ENCODE peak calls at places on chromosome 6, in ten cellular contexts. O is suprapubic skin; Z is tibial artery; B is CD4-positive, alpha-beta memory T cell; E is left ventricle myocardium inferior; Y is CD8-positive, alpha-beta memory T cell; A is iPS DF 6.9; G is mesendoderm; V is PC-9; I is astrocyte. S is an unnamed sample. For H3K4me1, the result is how much of the 10 kb centered on the place peaks cover.

GRCh38 chr6:18861182-18861581 is 474.0 kb downstream of the RNF144B start:
- DNase-seq in O (no peak), Z (no peak), B (no peak), E (no peak), Y (no peak), A (no peak), G (no peak), V (no peak), I (no peak), S (no peak)

GRCh38 chr6:1579096-1579495 is 30.6 kb upstream of the FOXC1 start:
- DNase-seq in O (no peak), Z (no peak), B (no peak), E (no peak), Y (no peak), A (no peak), G (no peak), V (no peak), I (no peak), S (no peak)

GRCh38 chr6:75167851-75168250 is 38.0 kb downstream of the COL12A1 start:
- DNase-seq in O (no peak), Z (no peak), B (no peak), E (no peak), Y (no peak), A (no peak), G (peak), V (no peak), I (no peak), S (no peak)

GRCh38 chr6:118551063-118551672 is 3.1 kb downstream of the PLN start:
- DNase-seq in O (no peak), Z (no peak), B (peak), E (no peak), Y (peak), A (no peak), G (peak), V (peak), I (peak), S (no peak)

GRCh38 chr6:26329763-26330511 is 35.1 kb upstream of the BTN3A2 start:
- DNase-seq in O (no peak), Z (no peak), B (peak), E (no peak), Y (peak), A (no peak), G (peak), V (peak), I (peak), S (no peak)

GRCh38 chr6:42168650-42169049 is 4.5 kb upstream of the GUCA1A start:
- DNase-seq in O (no peak), Z (no peak), B (no peak), E (no peak), Y (no peak), A (no peak), G (no peak), V (no peak), I (no peak), S (no peak)

GRCh38 chr6:3226422-3227362 is 761 bp downstream of the TUBB2B start:
- DNase-seq in O (no peak), Z (no peak), B (peak), E (no peak), Y (no peak), A (no peak), G (peak), V (peak), I (peak), S (no peak)

GRCh38 chr6:17622144-17622543 is 22.0 kb downstream of the FAM8A1 start:
- DNase-seq in O (no peak), Z (no peak), B (no peak), E (no peak), Y (no peak), A (no peak), G (peak), V (no peak), I (no peak), S (no peak)

GRCh38 chr6:788058-788457 is 95.1 kb upstream of the EXOC2 start:
- DNase-seq in O (no peak), Z (no peak), B (no peak), E (no peak), Y (no peak), A (no peak), G (no peak), V (no peak), I (no peak), S (no peak)

GRCh38 chr6:82786251-82786650 is 279.4 kb downstream of the UBE3D start:
- DNase-seq in O (no peak), Z (no peak), B (no peak), E (no peak), Y (no peak), A (no peak), G (no peak), V (no peak), I (no peak), S (no peak)

GRCh38 chr6:11211235-11211634 is 21.2 kb downstream of the NEDD9 start:
- DNase-seq in O (no peak), Z (no peak), B (no peak), E (no peak), Y (no peak), A (no peak), G (no peak), V (no peak), I (peak), S (no peak)

GRCh38 chr6:65545920-65546319 is 161.1 kb downstream of the EYS start:
- DNase-seq in O (no peak), Z (no peak), B (no peak), E (no peak), Y (no peak), A (no peak), G (no peak), V (no peak), I (no peak), S (no peak)

GRCh38 chr6:89299451-89299850 is 15.6 kb downstream of the GABRR2 start:
- DNase-seq in O (no peak), Z (no peak), B (no peak), E (no peak), Y (no peak), A (peak), G (peak), V (peak), I (peak), S (no peak)

GRCh38 chr6:31070711-31071197 is 41.6 kb downstream of the C6orf15 start:
- DNase-seq in O (no peak), Z (no peak), B (no peak), E (no peak), Y (no peak), A (peak), G (peak), V (peak), I (peak), S (no peak)

GRCh38 chr6:105137388-105137787 is 42.4 kb downstream of the POPDC3 start:
- DNase-seq in O (no peak), Z (no peak), B (no peak), E (peak), Y (no peak), A (no peak), G (no peak), V (no peak), I (no peak), S (no peak)

GRCh38 chr6:124812067-124812466 is 150.2 kb upstream of the RNF217 start:
- DNase-seq in O (no peak), Z (no peak), B (no peak), E (no peak), Y (no peak), A (no peak), G (no peak), V (no peak), I (no peak), S (no peak)

GRCh38 chr6:147397306-147397705 is 111.2 kb upstream of the SAMD5 start:
- DNase-seq in O (no peak), Z (no peak), B (no peak), E (no peak), Y (no peak), A (no peak), G (no peak), V (no peak), I (peak), S (no peak)

GRCh38 chr6:142045380-142046270 is 87.1 kb upstream of the GJE1 start:
- DNase-seq in O (no peak), Z (no peak), B (no peak), E (no peak), Y (no peak), A (no peak), G (no peak), V (no peak), I (no peak), S (no peak)

GRCh38 chr6:168968801-168969200 is 284.8 kb downstream of the THBS2 start:
- DNase-seq in O (no peak), Z (no peak), B (no peak), E (no peak), Y (no peak), A (no peak), G (no peak), V (no peak), I (no peak), S (no peak)
- H3K4me1 ChIP-seq in O (under half), Z (under half), B (under half), E (under half), Y (under half), A (under half), G (under half), V (under half), I (under half), S (under half)

GRCh38 chr6:53338304-53338703 is 10.4 kb downstream of the ELOVL5 start:
- DNase-seq in O (no peak), Z (no peak), B (no peak), E (no peak), Y (no peak), A (no peak), G (no peak), V (no peak), I (no peak), S (no peak)

GRCh38 chr6:53331678-53332077 is 17.1 kb downstream of the ELOVL5 start:
- DNase-seq in O (no peak), Z (no peak), B (no peak), E (no peak), Y (no peak), A (no peak), G (no peak), V (no peak), I (no peak), S (no peak)

GRCh38 chr6:53333439-53334408 is 15.0 kb downstream of the ELOVL5 start:
- DNase-seq in O (no peak), Z (no peak), B (no peak), E (no peak), Y (no peak), A (no peak), G (no peak), V (no peak), I (no peak), S (no peak)

GRCh38 chr6:53336070-53336469 is 12.7 kb downstream of the ELOVL5 start:
- DNase-seq in O (no peak), Z (no peak), B (no peak), E (no peak), Y (no peak), A (no peak), G (no peak), V (no peak), I (no peak), S (no peak)

GRCh38 chr6:53335224-53335994 is 13.3 kb downstream of the ELOVL5 start:
- DNase-seq in O (no peak), Z (no peak), B (peak), E (no peak), Y (peak), A (no peak), G (peak), V (no peak), I (no peak), S (peak)
- H3K27ac ChIP-seq in O (no peak), Z (no peak), B (peak), E (peak), Y (peak), A (no peak), G (no peak), V (no peak), I (no peak), S (peak)

GRCh38 chr6:16420715-16421461 is 182.5 kb downstream of the GMPR start:
- DNase-seq in O (no peak), Z (no peak), B (peak), E (no peak), Y (peak), A (no peak), G (no peak), V (no peak), I (peak), S (no peak)
- H3K4me3 ChIP-seq in O (no peak), Z (peak), B (peak), E (no peak), Y (peak), A (no peak), G (no peak), V (no peak), I (no peak), S (no peak)

GRCh38 chr6:164007881-164008280 is 593.4 kb downstream of the QKI start:
- DNase-seq in O (no peak), Z (no peak), B (no peak), E (no peak), Y (no peak), A (no peak), G (no peak), V (no peak), I (no peak), S (no peak)
- H3K4me1 ChIP-seq in O (under half), Z (under half), B (under half), E (under half), Y (under half), A (under half), G (under half), V (under half), I (under half), S (under half)